ENCODE peak calls at places on chromosomes 4 and X, in six cellular contexts. One of them, this sample, is unnamed.
A peak's percentile ranks its signal among the peaks of the same experiment; 100 is the strongest.

GRCh38 chr4:172356002-172356401 is 542.8 kb downstream of the GALNTL6 start:
- DNase-seq in mucosa of gallbladder: no peak
- DNase-seq in EL: no peak
- DNase-seq in left lobe of liver: no peak
- DNase-seq in effector memory CD4-positive, alpha-beta T cell: no peak
- DNase-seq in Caco-2: no peak
- DNase-seq in this sample: no peak

GRCh38 chrX:46791927-46792825 is 33.3 kb upstream of the SLC9A7 start:
- DNase-seq in effector memory CD4-positive, alpha-beta T cell: no peak
- DNase-seq in mucosa of gallbladder: no peak
- DNase-seq in Caco-2: peak; percentile 32
- DNase-seq in EL: peak; percentile 86
- DNase-seq in left lobe of liver: no peak
- DNase-seq in this sample: peak; percentile 94

GRCh38 chrX:120753413-120754251 is 122.0 kb downstream of the CT47B1 start:
- DNase-seq in Caco-2: no peak
- DNase-seq in left lobe of liver: no peak
- DNase-seq in mucosa of gallbladder: no peak
- DNase-seq in EL: no peak
- DNase-seq in effector memory CD4-positive, alpha-beta T cell: no peak
- DNase-seq in this sample: no peak

GRCh38 chr4:149911995-149912394 is 96.4 kb upstream of the IQCM start:
- DNase-seq in mucosa of gallbladder: no peak
- DNase-seq in Caco-2: no peak
- DNase-seq in EL: no peak
- DNase-seq in left lobe of liver: no peak
- DNase-seq in effector memory CD4-positive, alpha-beta T cell: no peak
- DNase-seq in this sample: no peak

GRCh38 chrX:100647739-100648138 is 3.7 kb downstream of the SRPX2 start:
- DNase-seq in EL: no peak
- DNase-seq in mucosa of gallbladder: no peak
- DNase-seq in left lobe of liver: no peak
- DNase-seq in Caco-2: no peak
- DNase-seq in effector memory CD4-positive, alpha-beta T cell: no peak
- DNase-seq in this sample: no peak

GRCh38 chr4:627347-627746 is 2.0 kb downstream of the PDE6B start:
- DNase-seq in left lobe of liver: no peak
- DNase-seq in effector memory CD4-positive, alpha-beta T cell: no peak
- DNase-seq in mucosa of gallbladder: no peak
- DNase-seq in EL: no peak
- DNase-seq in Caco-2: peak; percentile 15
- DNase-seq in this sample: no peak

GRCh38 chr4:35106091-35106734 is 1138.1 kb downstream of the ARAP2 start:
- DNase-seq in Caco-2: no peak
- DNase-seq in left lobe of liver: no peak
- DNase-seq in effector memory CD4-positive, alpha-beta T cell: no peak
- DNase-seq in EL: no peak
- DNase-seq in mucosa of gallbladder: no peak
- DNase-seq in this sample: no peak

GRCh38 chr4:142144813-142145212 is 508.4 kb downstream of the IL15 start:
- DNase-seq in Caco-2: no peak
- DNase-seq in effector memory CD4-positive, alpha-beta T cell: no peak
- DNase-seq in EL: no peak
- DNase-seq in mucosa of gallbladder: no peak
- DNase-seq in left lobe of liver: no peak
- DNase-seq in this sample: no peak

GRCh38 chrX:107935200-107935599 is 47.0 kb downstream of the TEX13B start:
- DNase-seq in EL: peak; percentile 10
- DNase-seq in Caco-2: no peak
- DNase-seq in mucosa of gallbladder: no peak
- DNase-seq in effector memory CD4-positive, alpha-beta T cell: no peak
- DNase-seq in left lobe of liver: no peak
- DNase-seq in this sample: peak; percentile 10

GRCh38 chr4:121697626-121698025 is 846 bp upstream of the ANXA5 start:
- DNase-seq in Caco-2: no peak
- DNase-seq in effector memory CD4-positive, alpha-beta T cell: no peak
- DNase-seq in left lobe of liver: no peak
- DNase-seq in mucosa of gallbladder: no peak
- DNase-seq in EL: no peak
- DNase-seq in this sample: no peak

GRCh38 chr4:98026362-98026761 is 116.9 kb downstream of the STPG2 start:
- DNase-seq in left lobe of liver: no peak
- DNase-seq in Caco-2: no peak
- DNase-seq in mucosa of gallbladder: no peak
- DNase-seq in EL: no peak
- DNase-seq in effector memory CD4-positive, alpha-beta T cell: no peak
- DNase-seq in this sample: no peak